ENCODE peak calls at places on chromosomes 3 and 15, in seven cellular contexts. K is sigmoid colon, S is GM13976, L is GM10248, Y is brain microvascular endothelial cell, M is mucosa of descending colon, J is thyroid gland. F is an unnamed sample.

GRCh38 chr3:125011941-125012340 is 43.9 kb downstream of the HEG1 start:
- DNase-seq in S (no peak), K (no peak), J (no peak), L (no peak), M (no peak), Y (no peak), F (no peak)

GRCh38 chr3:129809297-129809696 is 84.2 kb downstream of the TMCC1 start:
- DNase-seq in S (no peak), L (no peak), M (no peak), J (no peak), Y (no peak), K (no peak), F (no peak)

GRCh38 chr3:9102240-9102841 is 139.1 kb upstream of the RAD18 start:
- DNase-seq in J (no peak), L (no peak), Y (no peak), M (no peak), K (no peak), S (no peak), F (no peak)

GRCh38 chr3:41490360-41490759 is 291.1 kb downstream of the CTNNB1 start:
- DNase-seq in J (no peak), L (no peak), S (no peak), Y (no peak), K (no peak), M (no peak), F (no peak)

GRCh38 chr15:38758001-38758400 is 193.4 kb upstream of the RASGRP1 start:
- DNase-seq in S (no peak), L (no peak), J (no peak), Y (peak), K (no peak), M (no peak), F (no peak)

GRCh38 chr15:77036537-77037474 is 34.1 kb downstream of the TSPAN3 start:
- DNase-seq in K (peak), S (peak), J (no peak), Y (no peak), L (peak), M (no peak), F (peak)

GRCh38 chr3:9600597-9600996 is 47.0 kb upstream of the LHFPL4 start:
- DNase-seq in Y (no peak), K (no peak), M (peak), S (no peak), L (no peak), J (peak), F (no peak)

GRCh38 chr3:58608648-58609047 is 31.5 kb upstream of the FAM107A start:
- DNase-seq in K (no peak), J (peak), M (no peak), Y (no peak), L (no peak), S (no peak), F (peak)

GRCh38 chr15:48309740-48310139 is 21.5 kb upstream of the DUT start:
- DNase-seq in S (no peak), Y (no peak), J (no peak), L (no peak), K (no peak), M (no peak), F (no peak)

GRCh38 chr15:90190606-90191343 is 10.4 kb upstream of the SEMA4B start:
- DNase-seq in J (peak), S (peak), K (no peak), M (peak), L (peak), Y (no peak), F (no peak)

GRCh38 chr15:35349916-35350315 is 196.0 kb downstream of the DPH6 start:
- DNase-seq in L (no peak), M (no peak), S (no peak), J (no peak), Y (no peak), K (no peak), F (no peak)

GRCh38 chr3:188695251-188695650 is 476.5 kb upstream of the TPRG1 start:
- DNase-seq in L (no peak), Y (peak), K (no peak), M (no peak), S (no peak), J (no peak), F (no peak)

GRCh38 chr15:101031203-101031602 is 112.0 kb downstream of the LRRK1 start:
- DNase-seq in K (peak), L (no peak), J (no peak), S (no peak), Y (no peak), M (no peak), F (peak)

GRCh38 chr3:72891053-72891855 is 3.4 kb downstream of the GXYLT2 start:
- DNase-seq in Y (peak), K (peak), S (no peak), J (peak), L (no peak), M (no peak), F (no peak)

GRCh38 chr3:116950302-116951055 is 240.9 kb downstream of the TUSC7 start:
- DNase-seq in J (peak), Y (no peak), K (no peak), S (no peak), L (no peak), M (no peak), F (no peak)

GRCh38 chr3:129277829-129278271 is 820 bp upstream of the HMCES start:
- DNase-seq in Y (peak), J (no peak), K (no peak), M (no peak), S (no peak), L (no peak), F (no peak)

GRCh38 chr15:32774022-32774421 is 56.2 kb downstream of the GREM1 start:
- DNase-seq in S (no peak), L (no peak), K (no peak), M (no peak), J (no peak), Y (peak), F (no peak)

GRCh38 chr15:48282186-48282585 is 49.0 kb upstream of the DUT start:
- DNase-seq in M (no peak), J (no peak), S (no peak), L (no peak), K (no peak), Y (no peak), F (no peak)

GRCh38 chr3:57810471-57811144 is 54.5 kb downstream of the SLMAP start:
- DNase-seq in Y (no peak), M (no peak), L (no peak), S (no peak), K (no peak), J (no peak), F (no peak)

GRCh38 chr15:40269604-40270003 is 13.3 kb downstream of the ANKRD63 start:
- DNase-seq in K (no peak), S (no peak), L (no peak), Y (no peak), J (no peak), M (no peak), F (no peak)

GRCh38 chr3:140216249-140216648 is 281.3 kb downstream of the CLSTN2 start:
- DNase-seq in S (peak), J (no peak), K (no peak), M (no peak), L (peak), Y (no peak), F (no peak)

GRCh38 chr15:52559583-52559982 is 9.2 kb downstream of the ARPP19 start:
- DNase-seq in J (no peak), Y (peak), S (no peak), K (no peak), L (no peak), M (no peak), F (no peak)

GRCh38 chr3:107142786-107143185 is 234.5 kb upstream of the CCDC54 start:
- DNase-seq in Y (no peak), K (no peak), S (no peak), L (no peak), J (no peak), M (no peak), F (no peak)

GRCh38 chr15:70327328-70328136 is 229.8 kb upstream of the TLE3 start:
- DNase-seq in J (no peak), L (no peak), Y (peak), K (no peak), M (no peak), S (peak), F (no peak)

GRCh38 chr3:197317250-197317963 is 19.0 kb upstream of the DLG1 start:
- DNase-seq in M (no peak), K (no peak), Y (peak), J (peak), S (no peak), L (no peak), F (no peak)

GRCh38 chr3:15520185-15520584 is 1.3 kb downstream of the COLQ start:
- DNase-seq in M (no peak), L (no peak), J (no peak), K (no peak), Y (no peak), S (no peak), F (no peak)

GRCh38 chr15:93862791-93863190 is 368.6 kb upstream of the MCTP2 start:
- DNase-seq in S (no peak), L (no peak), J (no peak), K (peak), M (no peak), Y (no peak), F (no peak)

GRCh38 chr3:169744332-169745054 is 20.4 kb downstream of the TERC start:
- DNase-seq in J (no peak), Y (no peak), L (no peak), M (no peak), S (no peak), K (no peak), F (no peak)

GRCh38 chr3:197736010-197736490 is 654 bp downstream of the RUBCN start:
- DNase-seq in S (peak), Y (no peak), M (peak), L (peak), J (peak), K (no peak), F (no peak)

GRCh38 chr3:8869613-8870012 is 93.7 kb downstream of the RAD18 start:
- DNase-seq in L (no peak), K (no peak), M (no peak), J (no peak), S (no peak), Y (peak), F (no peak)

DNA sequence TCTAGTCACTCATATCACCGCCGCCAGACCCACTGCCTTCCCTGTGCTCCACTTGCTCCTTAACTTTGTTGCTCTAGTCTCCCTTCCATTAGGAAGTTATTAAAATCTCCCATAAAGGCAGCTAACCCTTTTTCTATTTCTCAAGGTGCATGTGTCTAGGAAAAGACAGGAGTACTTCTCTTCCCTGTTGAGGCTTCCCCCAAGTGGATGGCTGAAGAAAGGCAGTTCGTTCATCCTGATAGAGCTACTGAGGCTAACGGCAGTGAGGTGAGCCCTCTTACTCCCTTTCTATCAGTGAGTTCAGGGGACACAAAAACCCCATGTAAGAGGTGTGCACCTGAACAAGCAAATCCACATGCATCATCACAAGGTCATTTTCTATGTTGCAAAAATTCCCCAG is 397.8 kb downstream of the IGSF11 start:
- DNase-seq in K (no peak), L (no peak), M (no peak), S (no peak), Y (no peak), J (no peak), F (no peak)
- TF ChIP-seq CTCF in K (no peak), L (no peak), M (no peak), S (no peak), Y (no peak), J (no peak), F (peak)

DNA sequence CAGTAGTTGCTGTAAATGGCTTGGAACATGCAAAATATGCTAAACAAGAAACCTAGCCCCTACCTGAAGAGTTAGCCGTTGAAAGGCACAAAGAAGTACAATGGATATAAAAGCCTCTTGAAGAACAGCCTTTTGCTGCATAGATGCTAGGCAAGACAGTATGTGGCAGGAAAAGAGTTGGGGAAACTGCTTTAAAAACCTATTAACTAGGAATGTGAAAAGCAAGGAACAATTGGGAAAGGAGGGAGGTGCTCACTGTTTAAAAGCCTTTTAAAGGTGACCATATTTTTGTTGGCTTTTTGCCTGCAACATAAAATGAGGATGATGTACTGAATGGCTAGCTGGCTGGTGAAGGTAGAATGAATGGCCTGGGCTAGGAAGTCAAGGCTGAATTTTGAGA is 24.5 kb upstream of the SOX2 start:
- DNase-seq in J (no peak), S (no peak), L (no peak), M (no peak), Y (no peak), K (no peak), F (no peak)
- TF ChIP-seq CTCF in J (no peak), S (no peak), L (no peak), M (no peak), Y (no peak), K (no peak), F (no peak)

GRCh38 chr3:47882338-47882737 is 79.4 kb downstream of the DHX30 start:
- DNase-seq in Y (no peak), J (no peak), S (no peak), M (no peak), K (no peak), L (no peak), F (no peak)
- TF ChIP-seq CTCF in Y (peak), J (peak), S (no peak), M (no peak), K (no peak), L (no peak), F (peak)

DNA sequence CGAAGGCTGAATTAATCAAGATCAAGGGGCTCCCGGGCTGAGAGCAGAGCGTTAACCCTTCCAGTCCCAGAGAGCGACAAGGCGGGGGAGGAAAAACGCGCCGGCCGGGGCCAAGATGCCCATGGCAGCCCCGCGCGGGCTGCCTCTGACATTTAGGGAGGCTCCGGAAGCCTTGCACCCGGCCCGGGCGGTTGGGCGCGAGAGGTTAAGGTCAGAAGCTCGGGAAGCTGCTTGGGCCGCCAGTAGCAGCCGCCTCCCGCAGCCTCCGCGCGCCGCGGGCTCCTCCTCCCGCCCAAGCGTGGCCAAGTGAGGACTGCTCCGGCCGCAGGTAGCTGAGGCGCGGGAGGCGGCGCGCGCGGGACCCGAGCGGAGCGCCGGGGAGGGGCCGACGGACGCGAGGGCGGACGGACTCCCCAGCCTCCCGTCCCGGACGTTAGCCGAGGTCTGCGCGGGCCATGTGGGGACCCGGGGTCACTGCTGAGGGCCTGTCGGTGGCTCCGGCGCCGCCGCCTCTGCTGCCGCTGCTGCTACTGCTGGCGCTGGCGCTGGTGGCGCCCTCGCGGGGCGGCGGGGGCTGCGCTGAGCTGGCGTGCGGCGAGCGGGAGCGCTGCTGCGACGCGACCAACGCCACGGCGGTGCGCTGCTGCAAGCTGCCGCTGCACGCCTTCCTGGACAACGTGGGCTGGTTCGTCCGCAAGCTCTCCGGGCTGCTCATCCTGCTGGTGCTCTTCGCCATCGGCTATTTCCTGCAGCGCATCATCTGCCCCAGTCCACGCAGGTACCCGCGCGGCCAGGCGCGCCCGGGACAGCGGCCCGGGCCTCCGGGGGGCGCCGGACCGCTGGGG is at the start of gene C3orf80:
- DNase-seq in J (peak), K (peak), M (peak), Y (no peak), L (peak), S (peak), F (no peak)
- TF ChIP-seq CTCF in J (no peak), K (no peak), M (no peak), Y (peak), L (peak), S (peak), F (peak)

DNA sequence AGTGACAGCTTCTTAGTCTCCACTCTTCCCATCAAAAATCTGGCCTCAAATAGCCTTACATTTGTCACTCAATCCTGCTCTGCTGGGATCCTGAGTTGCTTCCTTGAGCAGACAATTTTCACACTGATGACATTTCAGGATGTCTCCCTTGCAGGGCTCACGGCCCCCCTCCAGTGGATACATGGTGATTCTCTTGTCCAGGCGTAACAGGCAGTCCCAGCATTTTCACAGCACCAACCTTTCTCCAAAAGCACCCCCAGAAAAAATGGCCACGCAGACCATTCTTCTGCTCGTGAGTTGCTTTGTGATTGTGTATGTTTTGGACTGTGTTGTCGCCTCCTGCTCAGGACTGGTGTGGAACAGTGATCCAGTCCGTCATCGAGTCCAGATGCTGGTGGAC is 47.4 kb upstream of the WNT7A start:
- DNase-seq in Y (no peak), S (no peak), L (no peak), M (no peak), K (no peak), J (no peak), F (no peak)
- TF ChIP-seq CTCF in Y (peak), S (no peak), L (no peak), M (no peak), K (no peak), J (no peak), F (peak)

GRCh38 chr15:25947336-25948080 is 84.4 kb upstream of the ATP10A start:
- DNase-seq in L (no peak), K (no peak), J (peak), M (no peak), S (no peak), Y (no peak), F (no peak)
- TF ChIP-seq CTCF in L (no peak), K (no peak), J (no peak), M (no peak), S (no peak), Y (no peak), F (peak)

GRCh38 chr15:67660446-67660845 is 117.9 kb downstream of the MAP2K5 start:
- DNase-seq in L (no peak), K (no peak), Y (no peak), J (no peak), M (no peak), S (no peak), F (no peak)
- TF ChIP-seq CTCF in L (no peak), K (no peak), Y (no peak), J (no peak), M (no peak), S (no peak), F (no peak)